ENCODE peak calls at places on chromosomes 7 and 10, in seven cellular contexts. P, Z, N, C, D, A and H are unnamed samples.

GRCh38 chr7:85185355-85186082 is 1.3 kb downstream of the SEMA3D start:
- DNase-seq in P (peak), Z (no peak), N (no peak), C (no peak), D (peak), A (peak), H (peak)

GRCh38 chr7:95933618-95934017 is 161.3 kb downstream of the DYNC1I1 start:
- DNase-seq in P (no peak), Z (no peak), N (peak), C (no peak), D (no peak), A (no peak), H (no peak)

GRCh38 chr10:46234431-46235060 is 52.3 kb upstream of the ANTXRL start:
- DNase-seq in P (no peak), Z (no peak), N (no peak), C (peak), D (no peak), A (no peak), H (no peak)

GRCh38 chr10:132502544-132503300 is 34.9 kb upstream of the INPP5A start:
- DNase-seq in P (no peak), Z (no peak), N (no peak), C (no peak), D (no peak), A (no peak), H (no peak)

GRCh38 chr10:61285749-61286148 is 167.4 kb downstream of the TMEM26 start:
- DNase-seq in P (no peak), Z (no peak), N (no peak), C (no peak), D (no peak), A (no peak), H (no peak)

GRCh38 chr7:158737064-158737695 is 32.6 kb upstream of the NCAPG2 start:
- DNase-seq in P (no peak), Z (no peak), N (no peak), C (no peak), D (no peak), A (no peak), H (no peak)

GRCh38 chr10:25831138-25831537 is 102.9 kb upstream of the MYO3A start:
- DNase-seq in P (no peak), Z (no peak), N (no peak), C (no peak), D (no peak), A (no peak), H (no peak)

GRCh38 chr7:74709880-74710671 is 52.6 kb downstream of the GTF2I start:
- DNase-seq in P (no peak), Z (no peak), N (no peak), C (no peak), D (no peak), A (peak), H (peak)

GRCh38 chr7:120988591-120989299 is at the start of gene CPED1:
- DNase-seq in P (peak), Z (no peak), N (peak), C (peak), D (peak), A (peak), H (peak)

GRCh38 chr10:75211007-75211735 is 575 bp downstream of the VDAC2 start:
- DNase-seq in P (no peak), Z (no peak), N (no peak), C (peak), D (peak), A (no peak), H (peak)

GRCh38 chr7:106521541-106521940 is 139.4 kb downstream of the CCDC71L start:
- DNase-seq in P (no peak), Z (no peak), N (no peak), C (no peak), D (no peak), A (no peak), H (no peak)

GRCh38 chr7:13841284-13841683 is 148.2 kb downstream of the ETV1 start:
- DNase-seq in P (no peak), Z (no peak), N (no peak), C (no peak), D (no peak), A (no peak), H (no peak)

GRCh38 chr7:155316427-155317113 is 18.9 kb downstream of the INSIG1 start:
- DNase-seq in P (no peak), Z (no peak), N (no peak), C (no peak), D (no peak), A (no peak), H (no peak)

GRCh38 chr10:78746178-78746763 is 322.5 kb upstream of the ZMIZ1 start:
- DNase-seq in P (no peak), Z (no peak), N (no peak), C (no peak), D (no peak), A (no peak), H (no peak)

GRCh38 chr7:131735151-131735550 is 178.7 kb upstream of the PODXL start:
- DNase-seq in P (no peak), Z (no peak), N (no peak), C (no peak), D (no peak), A (no peak), H (no peak)

GRCh38 chr10:80443531-80443974 is 10.6 kb upstream of the TSPAN14 start:
- DNase-seq in P (peak), Z (no peak), N (no peak), C (no peak), D (peak), A (no peak), H (no peak)

GRCh38 chr7:10128748-10129147 is 844.9 kb upstream of the PHF14 start:
- DNase-seq in P (no peak), Z (no peak), N (no peak), C (no peak), D (no peak), A (peak), H (no peak)

GRCh38 chr10:44911081-44911540 is at the start of gene TMEM72:
- DNase-seq in P (no peak), Z (no peak), N (no peak), C (no peak), D (no peak), A (no peak), H (no peak)

GRCh38 chr7:151051108-151051507 is 2.8 kb downstream of the ASIC3 start:
- DNase-seq in P (no peak), Z (no peak), N (no peak), C (peak), D (no peak), A (no peak), H (peak)

GRCh38 chr10:67075381-67076001 is 149.7 kb downstream of the LRRTM3 start:
- DNase-seq in P (no peak), Z (no peak), N (no peak), C (no peak), D (no peak), A (no peak), H (no peak)

GRCh38 chr10:7192831-7193348 is 217.9 kb downstream of the SFMBT2 start:
- DNase-seq in P (no peak), Z (no peak), N (no peak), C (peak), D (no peak), A (no peak), H (no peak)

GRCh38 chr7:78095549-78095948 is 297.0 kb downstream of the PHTF2 start:
- DNase-seq in P (no peak), Z (no peak), N (no peak), C (no peak), D (no peak), A (no peak), H (peak)

GRCh38 chr10:71840177-71840711 is 10.8 kb downstream of the PSAP start:
- DNase-seq in P (no peak), Z (no peak), N (peak), C (no peak), D (no peak), A (peak), H (peak)

GRCh38 chr7:101340379-101340778 is 18.8 kb upstream of the IFT22 start:
- DNase-seq in P (no peak), Z (no peak), N (no peak), C (no peak), D (no peak), A (no peak), H (no peak)

GRCh38 chr10:110510730-110511129 is 13.0 kb downstream of the DUSP5 start:
- DNase-seq in P (no peak), Z (no peak), N (no peak), C (no peak), D (no peak), A (no peak), H (no peak)

GRCh38 chr7:12322903-12323300 is 80.8 kb downstream of the VWDE start:
- DNase-seq in P (no peak), Z (peak), N (no peak), C (no peak), D (no peak), A (no peak), H (no peak)

GRCh38 chr7:131443496-131443895 is 112.9 kb downstream of the PODXL start:
- DNase-seq in P (no peak), Z (no peak), N (no peak), C (no peak), D (no peak), A (no peak), H (no peak)

GRCh38 chr10:50242777-50243176 is 8.5 kb downstream of the ASAH2 start:
- DNase-seq in P (no peak), Z (no peak), N (no peak), C (no peak), D (no peak), A (no peak), H (no peak)

GRCh38 chr10:94010886-94011285 is 17.2 kb downstream of the PLCE1 start:
- DNase-seq in P (no peak), Z (no peak), N (no peak), C (no peak), D (no peak), A (no peak), H (no peak)

GRCh38 chr7:93013471-93014061 is 104.2 kb downstream of the SAMD9 start:
- DNase-seq in P (no peak), Z (no peak), N (no peak), C (no peak), D (no peak), A (no peak), H (peak)